ENCODE peak calls at places on chromosomes 13 and 19, in four cellular contexts. H, M, F and I are unnamed samples.

GRCh38 chr19:56838930-56839664 is 1.4 kb downstream of the PEG3 start:
- DNase-seq in H (peak; percentile 100), F (peak; percentile 56), M (peak; percentile 77), I (peak; percentile 94)

GRCh38 chr19:43290568-43291359 is 21.4 kb upstream of the PSG9 start:
- DNase-seq in H (no peak), M (no peak), F (no peak), I (no peak)

GRCh38 chr13:107138468-107138867 is 570.5 kb upstream of the ARGLU1 start:
- DNase-seq in F (no peak), H (no peak), M (no peak), I (no peak)

GRCh38 chr19:6713773-6714692 is 6.4 kb downstream of the C3 start:
- DNase-seq in M (no peak), H (no peak), F (no peak), I (no peak)

GRCh38 chr19:47228168-47228936 is 2.6 kb downstream of the BBC3 start:
- DNase-seq in H (peak; percentile 85), M (no peak), F (no peak), I (peak; percentile 78)

GRCh38 chr13:34216251-34216650 is 398.3 kb downstream of the RFC3 start:
- DNase-seq in F (no peak), H (no peak), M (no peak), I (no peak)

GRCh38 chr19:33226550-33227241 is 1.0 kb upstream of the SLC7A10 start:
- DNase-seq in H (no peak), F (no peak), M (no peak), I (no peak)

GRCh38 chr13:22980936-22981335 is 199.8 kb upstream of the SGCG start:
- DNase-seq in F (no peak), M (no peak), H (no peak), I (no peak)

GRCh38 chr13:52862358-52863206 is 14.1 kb upstream of the PCDH8 start:
- DNase-seq in F (no peak), H (no peak), M (no peak), I (no peak)

GRCh38 chr13:80235559-80236296 is 105.2 kb downstream of the SPRY2 start:
- DNase-seq in M (peak; percentile 40), F (no peak), H (no peak), I (no peak)

GRCh38 chr13:30719521-30719914 is 15.8 kb upstream of the ALOX5AP start:
- DNase-seq in H (no peak), M (no peak), F (no peak), I (no peak)

GRCh38 chr13:33125821-33126570 is 109.8 kb downstream of the KL start:
- DNase-seq in M (peak; percentile 98), H (peak; percentile 89), F (no peak), I (no peak)

GRCh38 chr13:49731766-49732165 is 40.5 kb upstream of the EBPL start:
- DNase-seq in M (peak; percentile 68), H (no peak), F (no peak), I (no peak)

GRCh38 chr13:30107536-30108136 is 199.7 kb downstream of the KATNAL1 start:
- DNase-seq in H (no peak), M (no peak), F (no peak), I (no peak)

GRCh38 chr19:50661087-50661486 is 11.8 kb downstream of the C19orf81 start:
- DNase-seq in H (no peak), M (no peak), F (no peak), I (no peak)

GRCh38 chr19:4553092-4553695 is 6.3 kb downstream of the SEMA6B start:
- DNase-seq in F (no peak), M (no peak), H (no peak), I (no peak)

GRCh38 chr13:26914624-26915023 is 154.0 kb upstream of the GPR12 start:
- DNase-seq in F (no peak), M (no peak), H (no peak), I (no peak)

GRCh38 chr13:99997702-99998219 is 16.2 kb downstream of the ZIC2 start:
- DNase-seq in F (no peak), H (no peak), M (no peak), I (no peak)

GRCh38 chr13:94128430-94128829 is 351.1 kb downstream of the DCT start:
- DNase-seq in F (no peak), H (peak; percentile 68), M (no peak), I (no peak)

GRCh38 chr19:2952953-2953481 is 8.2 kb upstream of the ZNF77 start:
- DNase-seq in F (no peak), M (no peak), H (no peak), I (no peak)

GRCh38 chr19:47509973-47510372 is 4.9 kb downstream of the NAPA start:
- DNase-seq in H (peak; percentile 84), F (no peak), M (no peak), I (no peak)

GRCh38 chr19:54325194-54325621 is 12.2 kb upstream of the LILRA5 start:
- DNase-seq in H (no peak), F (no peak), M (peak; percentile 31), I (no peak)

GRCh38 chr13:24777171-24777570 is 13.2 kb downstream of the RNF17 start:
- DNase-seq in F (no peak), M (no peak), H (no peak), I (no peak)

GRCh38 chr19:29678484-29679106 is 13.3 kb downstream of the PLEKHF1 start:
- DNase-seq in M (no peak), F (no peak), H (peak; percentile 93), I (no peak)

GRCh38 chr19:34452671-34453253 is 24.6 kb downstream of the UBA2 start:
- DNase-seq in F (no peak), M (no peak), H (no peak), I (no peak)

GRCh38 chr13:48161530-48162179 is 66.8 kb upstream of the MED4 start:
- DNase-seq in M (no peak), H (peak; percentile 79), F (no peak), I (peak; percentile 30)

GRCh38 chr13:43767351-43767901 is 19.3 kb downstream of the ENOX1 start:
- DNase-seq in M (no peak), H (peak; percentile 78), F (no peak), I (no peak)

GRCh38 chr19:3698386-3698950 is 1.8 kb downstream of the PIP5K1C start:
- DNase-seq in M (no peak), F (no peak), H (no peak), I (no peak)

GRCh38 chr13:48808689-48809088 is 155.0 kb downstream of the CYSLTR2 start:
- DNase-seq in H (no peak), F (no peak), M (peak; percentile 83), I (no peak)

GRCh38 chr19:1766800-1767352 is 13.6 kb downstream of the ONECUT3 start:
- DNase-seq in H (no peak), M (no peak), F (no peak), I (no peak)

GRCh38 chr19:1767464-1767933 is 14.2 kb downstream of the ONECUT3 start:
- DNase-seq in H (no peak), M (no peak), F (no peak), I (no peak)

GRCh38 chr19:1765182-1765903 is 12.0 kb downstream of the ONECUT3 start:
- DNase-seq in F (no peak), M (no peak), H (no peak), I (no peak)

GRCh38 chr19:1764293-1764683 is 11.0 kb downstream of the ONECUT3 start:
- DNase-seq in M (no peak), H (no peak), F (no peak), I (no peak)

GRCh38 chr19:1765904-1766799 is 12.8 kb downstream of the ONECUT3 start:
- DNase-seq in H (no peak), M (no peak), F (no peak), I (no peak)
- H3K27me3 ChIP-seq in H (peaks cover 33% of the 10 kb centered on the region), M (peaks cover 63% of the 10 kb centered on the region), F (peaks cover 51% of the 10 kb centered on the region), I (peaks cover 31% of the 10 kb centered on the region)

GRCh38 chr19:7784856-7785255 is 21.8 kb downstream of the CLEC4M start:
- DNase-seq in M (no peak), F (no peak), H (no peak), I (no peak)
- H3K27me3 ChIP-seq in M (peaks cover 24% of the 10 kb centered on the region), F (peaks cover 9% of the 10 kb centered on the region), H (peaks cover 23% of the 10 kb centered on the region), I (peaks cover 10% of the 10 kb centered on the region)

DNA sequence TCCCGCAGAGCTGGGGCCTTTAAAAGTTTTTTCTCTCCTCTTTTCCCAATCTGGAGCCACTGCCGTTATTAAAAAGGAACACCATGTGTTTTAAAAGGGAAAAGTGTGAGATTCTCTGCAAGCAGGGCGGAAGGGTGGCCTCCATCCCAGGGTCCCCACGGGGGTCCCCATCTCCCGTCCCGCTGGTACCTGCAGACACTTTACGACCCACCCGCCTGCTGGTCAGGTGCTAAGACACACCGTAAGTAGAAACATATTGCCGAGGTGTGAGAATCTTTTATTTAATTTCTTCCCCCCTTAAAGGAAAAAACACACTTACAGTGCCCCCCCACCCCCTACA is 1.8 kb downstream of the CRLF1 start:
- DNase-seq in M (no peak), F (no peak), H (no peak), I (no peak)
- H3K27me3 ChIP-seq in M (peaks cover 57% of the 10 kb centered on the region), F (peaks cover 13% of the 10 kb centered on the region), H (peaks cover 50% of the 10 kb centered on the region), I (peaks cover 34% of the 10 kb centered on the region)

GRCh38 chr19:13007292-13008045 is 12.2 kb downstream of the NFIX start:
- DNase-seq in M (no peak), H (peak; percentile 91), F (no peak), I (peak; percentile 82)
- H3K27me3 ChIP-seq in M (peaks cover 21% of the 10 kb centered on the region), H (no peaks in the 10 kb centered on the region), F (no peaks in the 10 kb centered on the region), I (no peaks in the 10 kb centered on the region)

DNA sequence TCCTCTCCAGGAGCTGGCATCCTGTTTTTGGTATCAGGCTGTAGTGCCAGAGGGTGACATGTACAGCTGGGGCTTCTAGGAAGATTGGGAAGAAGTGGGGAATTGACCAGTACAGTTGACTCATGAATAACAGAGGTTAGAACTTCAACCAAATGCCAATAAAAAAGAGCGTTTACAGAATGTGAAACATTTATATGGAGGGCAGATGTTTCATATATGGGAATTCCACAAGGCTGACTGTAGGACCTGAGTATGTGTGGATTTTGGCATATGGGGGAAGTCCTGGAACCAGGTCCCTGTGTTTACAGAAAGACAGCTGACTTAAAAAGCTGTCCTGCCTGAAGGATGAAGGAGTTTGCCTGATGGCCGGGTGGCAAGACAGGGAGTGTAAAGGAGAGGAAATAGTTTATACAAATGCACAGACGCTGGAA is 5.2 kb downstream of the CHAMP1 start:
- DNase-seq in H (no peak), F (no peak), M (peak; percentile 53), I (no peak)
- H3K27me3 ChIP-seq in H (no peaks in the 10 kb centered on the region), F (no peaks in the 10 kb centered on the region), M (no peaks in the 10 kb centered on the region), I (no peaks in the 10 kb centered on the region)

DNA sequence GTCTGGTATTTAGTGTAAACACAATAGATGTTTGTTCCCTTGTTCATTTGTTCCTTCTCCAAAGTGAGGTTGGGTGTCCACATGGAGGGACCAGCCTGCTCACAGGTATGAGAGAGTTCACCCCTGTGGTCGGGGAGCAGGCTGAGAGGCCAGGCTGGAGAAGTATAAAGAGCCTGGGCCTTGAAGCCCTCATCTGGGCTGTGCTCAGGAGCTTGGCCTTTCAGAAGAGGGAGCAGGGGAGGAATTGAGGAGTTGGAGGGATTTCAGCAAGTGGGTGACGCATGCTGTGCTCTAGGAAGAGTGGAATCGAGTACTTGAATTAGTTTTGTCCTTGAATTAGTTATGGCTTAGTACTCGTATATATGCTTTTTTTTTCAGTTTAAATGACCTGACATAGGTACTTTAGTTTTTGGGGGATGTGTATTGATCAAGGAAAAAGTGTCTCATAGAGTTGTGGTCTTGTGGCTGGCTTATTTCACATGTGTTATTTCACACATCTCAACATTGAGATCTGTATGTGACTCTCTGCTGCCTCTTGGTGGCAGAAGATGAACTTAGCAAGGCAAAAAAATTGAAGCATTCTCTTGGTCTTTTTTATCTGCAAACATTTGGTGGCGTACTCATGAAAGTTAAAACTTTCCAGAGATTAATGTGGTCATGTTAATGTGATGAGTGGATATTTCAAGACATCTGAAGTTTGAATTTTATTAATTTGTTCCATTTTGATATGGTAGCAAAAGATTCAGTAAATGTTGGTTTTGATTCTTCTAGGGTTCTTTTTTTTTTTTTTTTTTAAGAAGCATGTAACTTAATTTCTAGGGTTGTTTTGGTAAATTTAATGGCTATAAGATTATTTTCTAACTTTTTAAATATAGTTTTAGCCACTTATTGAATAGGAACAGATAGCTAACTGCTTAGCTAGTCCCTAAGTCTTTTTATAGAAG is 54.3 kb downstream of the SLAIN1 start:
- DNase-seq in F (no peak), H (no peak), M (peak; percentile 22), I (no peak)
- H3K27me3 ChIP-seq in F (no peaks in the 10 kb centered on the region), H (no peaks in the 10 kb centered on the region), M (no peaks in the 10 kb centered on the region), I (no peaks in the 10 kb centered on the region)